ENCODE peak calls at places on chromosomes 11 and 22, in four cellular contexts. Q is fibroblast of the aortic adventitia, N is stomach, C is cardiac muscle cell. Y is an unnamed sample.
A peak's percentile ranks its signal among the peaks of the same experiment; 100 is the strongest.

GRCh38 chr11:77096591-77097019 is 6.0 kb upstream of the OMP start:
- DNase-seq in N (no peak), C (no peak), Q (no peak), Y (no peak)

GRCh38 chr11:114273071-114273470 is 23.1 kb upstream of the NNMT start:
- DNase-seq in N (no peak), Q (no peak), C (no peak), Y (no peak)

GRCh38 chr22:23281053-23281405 is 100.7 kb downstream of the BCR start:
- DNase-seq in C (no peak), Q (no peak), N (no peak), Y (no peak)

GRCh38 chr11:72594493-72595291 is 79.5 kb downstream of the PDE2A start:
- DNase-seq in N (no peak), C (no peak), Q (no peak), Y (no peak)

GRCh38 chr11:96052921-96053631 is 129.2 kb upstream of the MTMR2 start:
- DNase-seq in C (peak; percentile 51), Q (peak; percentile 64), N (no peak), Y (no peak)

GRCh38 chr11:112352907-112353306 is 92.2 kb upstream of the PLET1 start:
- DNase-seq in C (no peak), N (no peak), Q (no peak), Y (no peak)

GRCh38 chr11:1727861-1728260 is 22.5 kb downstream of the IFITM10 start:
- DNase-seq in N (no peak), C (no peak), Q (no peak), Y (no peak)

GRCh38 chr22:27816552-27816951 is 15.0 kb upstream of the MN1 start:
- DNase-seq in C (no peak), N (no peak), Q (no peak), Y (no peak)

GRCh38 chr11:93288079-93288478 is 42.5 kb upstream of the DEUP1 start:
- DNase-seq in C (no peak), N (no peak), Q (no peak), Y (no peak)

GRCh38 chr11:111310088-111310487 is 11.7 kb downstream of the POU2AF3 start:
- DNase-seq in C (no peak), Q (no peak), N (no peak), Y (no peak)

GRCh38 chr11:849951-850776 is 7.5 kb downstream of the TSPAN4 start:
- DNase-seq in C (no peak), Q (no peak), N (no peak), Y (no peak)

GRCh38 chr22:49785841-49786451 is 41.7 kb downstream of the BRD1 start:
- DNase-seq in Q (no peak), C (no peak), N (no peak), Y (peak; percentile 59)

GRCh38 chr22:22942511-22943329 is 55.1 kb downstream of the IGLL5 start:
- DNase-seq in N (peak; percentile 70), C (peak; percentile 70), Q (peak; percentile 68), Y (peak; percentile 76)

GRCh38 chr22:32996702-32997101 is 61.5 kb downstream of the SYN3 start:
- DNase-seq in Q (peak; percentile 56), C (no peak), N (no peak), Y (peak; percentile 71)

GRCh38 chr22:32080904-32081303 is 37.8 kb downstream of the SLC5A1 start:
- DNase-seq in N (peak; percentile 45), Q (peak; percentile 68), C (peak; percentile 77), Y (no peak)

GRCh38 chr11:110878513-110878912 is 166.3 kb upstream of the ARHGAP20 start:
- DNase-seq in N (no peak), C (peak; percentile 62), Q (peak; percentile 92), Y (no peak)

GRCh38 chr22:47219789-47220188 is 457.3 kb downstream of the TBC1D22A start:
- DNase-seq in Q (no peak), N (no peak), C (no peak), Y (no peak)

GRCh38 chr22:30557243-30557642 is 10.7 kb upstream of the SEC14L6 start:
- DNase-seq in N (no peak), Q (no peak), C (no peak), Y (no peak)

GRCh38 chr11:64694821-64695365 is 28.1 kb downstream of the NRXN2 start:
- DNase-seq in N (no peak), C (no peak), Q (no peak), Y (no peak)

GRCh38 chr22:37638351-37639069 is 959 bp upstream of the SH3BP1 start:
- DNase-seq in C (no peak), N (peak; percentile 43), Q (no peak), Y (no peak)

GRCh38 chr11:1302041-1302460 is 7.4 kb downstream of the TOLLIP start:
- DNase-seq in Q (no peak), C (no peak), N (peak; percentile 21), Y (peak; percentile 73)

GRCh38 chr22:29268511-29269229 is 602 bp downstream of the EWSR1 start:
- DNase-seq in N (peak; percentile 61), C (peak; percentile 86), Q (peak; percentile 69), Y (peak; percentile 90)

GRCh38 chr22:45272498-45272897 is 12.3 kb upstream of the UPK3A start:
- DNase-seq in N (no peak), C (no peak), Q (no peak), Y (peak; percentile 36)

GRCh38 chr22:36884314-36885158 is 23.7 kb downstream of the NCF4 start:
- DNase-seq in C (peak; percentile 81), N (no peak), Q (peak; percentile 75), Y (no peak)

GRCh38 chr22:43921361-43921760 is 2.2 kb upstream of the PNPLA3 start:
- DNase-seq in C (peak; percentile 50), N (no peak), Q (peak; percentile 42), Y (no peak)

GRCh38 chr22:45629469-45630089 is 42.1 kb upstream of the ATXN10 start:
- DNase-seq in C (no peak), Q (no peak), N (no peak), Y (no peak)

GRCh38 chr11:79419120-79419519 is 21.7 kb downstream of the TENM4 start:
- DNase-seq in N (peak; percentile 60), Q (peak; percentile 52), C (no peak), Y (no peak)

GRCh38 chr11:128714881-128715280 is 21.0 kb downstream of the FLI1 start:
- DNase-seq in N (no peak), Q (peak; percentile 96), C (peak; percentile 93), Y (no peak)

GRCh38 chr11:10809373-10810199 is 860 bp upstream of the EIF4G2 start:
- DNase-seq in N (no peak), C (peak; percentile 85), Q (peak; percentile 69), Y (peak; percentile 56)